ENCODE peak calls at places on chromosomes 16 and 17, in nine cellular contexts. K is NK-92 treated with Interleukin-12 subunit alpha and Interleukin-12 subunit beta, amount 100 ng/mL, for 24 hours; R is HS-5; X is GM20000; Y is nephron progenitor cell; Q is caudate nucleus; T is left kidney; F is myocyte; J is GM04504. D is an unnamed sample.

GRCh38 chr17:76866774-76867577 is 1.2 kb upstream of the MGAT5B start:
- DNase-seq in K (no peak), R (peak; percentile 64), X (no peak), Y (no peak), Q (no peak), T (peak; percentile 28), F (no peak), J (no peak), D (no peak)

GRCh38 chr16:81567987-81568748 is 123.6 kb downstream of the CMIP start:
- DNase-seq in K (no peak), R (no peak), X (no peak), Y (no peak), Q (no peak), T (no peak), F (peak; percentile 75), J (no peak), D (no peak)

GRCh38 chr17:75063201-75063600 is 16.2 kb downstream of the KCTD2 start:
- DNase-seq in K (no peak), R (no peak), X (no peak), Y (no peak), Q (no peak), T (no peak), F (no peak), J (no peak), D (no peak)

GRCh38 chr16:79047337-79047736 is 553.2 kb downstream of the MAF start:
- DNase-seq in K (no peak), R (no peak), X (no peak), Y (no peak), Q (no peak), T (no peak), F (no peak), J (no peak), D (no peak)

GRCh38 chr16:66717112-66717675 is 20.7 kb upstream of the CMTM4 start:
- DNase-seq in K (no peak), R (no peak), X (peak; percentile 18), Y (peak; percentile 42), Q (no peak), T (peak; percentile 71), F (peak; percentile 34), J (no peak), D (no peak)

GRCh38 chr16:81335669-81336068 is 20.9 kb downstream of the GAN start:
- DNase-seq in K (no peak), R (no peak), X (peak; percentile 22), Y (no peak), Q (no peak), T (no peak), F (no peak), J (no peak), D (no peak)

GRCh38 chr17:74605361-74605760 is 13.3 kb upstream of the CD300LD start:
- DNase-seq in K (no peak), R (peak; percentile 26), X (no peak), Y (no peak), Q (no peak), T (no peak), F (peak; percentile 59), J (peak; percentile 35), D (no peak)

GRCh38 chr17:75361996-75362395 is 43.5 kb downstream of the GRB2 start:
- DNase-seq in K (no peak), R (no peak), X (no peak), Y (no peak), Q (no peak), T (no peak), F (no peak), J (no peak), D (no peak)

GRCh38 chr16:88194397-88195020 is 188.2 kb upstream of the ZNF469 start:
- DNase-seq in K (no peak), R (no peak), X (peak; percentile 27), Y (no peak), Q (no peak), T (peak; percentile 79), F (peak; percentile 90), J (no peak), D (no peak)

GRCh38 chr16:51236583-51236982 is 85.5 kb upstream of the SALL1 start:
- DNase-seq in K (no peak), R (no peak), X (no peak), Y (no peak), Q (no peak), T (no peak), F (no peak), J (no peak), D (no peak)

GRCh38 chr16:1537763-1538289 is 4.4 kb downstream of the TMEM204 start:
- DNase-seq in K (no peak), R (no peak), X (no peak), Y (no peak), Q (no peak), T (no peak), F (no peak), J (no peak), D (no peak)

GRCh38 chr17:9406046-9406631 is 169.5 kb downstream of the STX8 start:
- DNase-seq in K (no peak), R (no peak), X (no peak), Y (no peak), Q (no peak), T (no peak), F (no peak), J (no peak), D (no peak)

GRCh38 chr17:68346448-68346847 is 55.2 kb downstream of the ARSG start:
- DNase-seq in K (peak; percentile 92), R (no peak), X (peak; percentile 51), Y (no peak), Q (no peak), T (no peak), F (no peak), J (no peak), D (no peak)

GRCh38 chr16:68267612-68268405 is 3.5 kb downstream of the SLC7A6 start:
- DNase-seq in K (no peak), R (no peak), X (no peak), Y (no peak), Q (no peak), T (peak; percentile 45), F (no peak), J (no peak), D (no peak)

GRCh38 chr17:78168906-78169793 is 769 bp downstream of the SYNGR2 start:
- DNase-seq in K (no peak), R (no peak), X (peak; percentile 77), Y (peak; percentile 44), Q (peak; percentile 59), T (peak; percentile 72), F (peak; percentile 71), J (no peak), D (no peak)